ENCODE peak calls at places on chromosomes 5 and 9, in nine cellular contexts. G is neural crest cell; H is CD4-positive, CD25-positive, alpha-beta regulatory T cell; C is HuH-7; K is LNCaP clone FGC; I is naive thymus-derived CD8-positive, alpha-beta T cell; M is fibroblast of lung; Z is T47D; L is breast epithelium. P is an unnamed sample.

GRCh38 chr5:132813599-132814440 is 718 bp downstream of the SOWAHA start:
- DNase-seq in K (no peak), C (peak; percentile 59), M (no peak), I (peak; percentile 34), H (no peak), G (no peak), L (no peak), Z (peak; percentile 64), P (no peak)

GRCh38 chr9:38385896-38386295 is 6.6 kb upstream of the ALDH1B1 start:
- DNase-seq in Z (no peak), K (no peak), C (no peak), G (no peak), L (no peak), H (no peak), M (no peak), I (no peak), P (no peak)

GRCh38 chr9:129109504-129109903 is 1.1 kb downstream of the CRAT start:
- DNase-seq in Z (peak; percentile 64), C (peak; percentile 79), G (no peak), M (peak; percentile 6), H (no peak), L (no peak), I (peak; percentile 30), K (no peak), P (no peak)

GRCh38 chr5:93307557-93307956 is 273.5 kb downstream of the NR2F1-AS1 start:
- DNase-seq in M (peak; percentile 40), G (no peak), C (no peak), H (no peak), K (no peak), Z (no peak), L (no peak), I (no peak), P (no peak)

GRCh38 chr5:34001231-34001935 is 6.5 kb downstream of the AMACR start:
- DNase-seq in Z (peak; percentile 38), M (peak; percentile 45), I (no peak), K (peak; percentile 56), C (peak; percentile 84), G (no peak), L (no peak), H (no peak), P (no peak)

GRCh38 chr9:91795500-91796241 is 154.4 kb downstream of the ROR2 start:
- DNase-seq in K (no peak), L (peak; percentile 45), Z (peak; percentile 52), H (no peak), M (peak; percentile 56), C (no peak), I (no peak), G (no peak), P (no peak)

GRCh38 chr9:37836386-37836785 is 35.8 kb downstream of the DCAF10 start:
- DNase-seq in I (no peak), H (no peak), K (no peak), M (no peak), L (no peak), Z (no peak), G (no peak), C (no peak), P (no peak)

GRCh38 chr9:31733166-31733565 is 651.3 kb upstream of the ACO1 start:
- DNase-seq in M (no peak), H (no peak), L (no peak), I (no peak), Z (no peak), G (no peak), K (no peak), C (no peak), P (no peak)

GRCh38 chr9:2780846-2781245 is 63.0 kb downstream of the PUM3 start:
- DNase-seq in Z (no peak), M (no peak), L (no peak), C (no peak), H (no peak), K (no peak), G (no peak), I (no peak), P (no peak)

GRCh38 chr5:57693488-57694305 is 211.1 kb upstream of the ACTBL2 start:
- DNase-seq in M (peak; percentile 60), Z (no peak), C (no peak), G (no peak), H (no peak), L (no peak), K (no peak), I (no peak), P (no peak)

GRCh38 chr9:29241320-29241719 is 1668.0 kb upstream of the C9orf72 start:
- DNase-seq in I (no peak), C (no peak), H (no peak), M (no peak), G (no peak), K (no peak), L (no peak), Z (no peak), P (no peak)

GRCh38 chr5:88251048-88251711 is 17.5 kb downstream of the TMEM161B start:
- DNase-seq in L (no peak), Z (no peak), I (no peak), K (no peak), H (peak; percentile 6), C (no peak), G (no peak), M (peak; percentile 12), P (no peak)

GRCh38 chr9:113416149-113416726 is 5.7 kb downstream of the C9orf43 start:
- DNase-seq in M (no peak), H (no peak), L (no peak), C (no peak), I (no peak), Z (no peak), G (no peak), K (no peak), P (no peak)

GRCh38 chr5:151739939-151740335 is 18.5 kb downstream of the ATOX1 start:
- DNase-seq in I (no peak), Z (no peak), K (no peak), M (peak; percentile 81), H (no peak), C (no peak), G (no peak), L (no peak), P (no peak)

GRCh38 chr9:125991886-125992529 is 244.8 kb downstream of the PBX3 start:
- DNase-seq in M (no peak), G (no peak), Z (no peak), H (no peak), K (no peak), I (no peak), L (peak; percentile 28), C (no peak), P (no peak)

GRCh38 chr5:131386124-131386523 is 122.3 kb downstream of the CDC42SE2 start:
- DNase-seq in M (no peak), H (no peak), Z (no peak), K (no peak), C (no peak), I (no peak), L (no peak), G (no peak), P (no peak)

GRCh38 chr5:140145223-140145622 is 19.5 kb downstream of the IGIP start:
- DNase-seq in K (no peak), H (no peak), L (no peak), C (no peak), M (no peak), Z (no peak), G (no peak), I (no peak), P (no peak)

GRCh38 chr5:179805070-179805528 is 1.6 kb downstream of the MGAT4B start:
- DNase-seq in G (no peak), Z (no peak), L (no peak), M (no peak), I (no peak), C (no peak), K (no peak), H (no peak), P (no peak)

GRCh38 chr5:37734114-37734513 is 105.7 kb downstream of the GDNF start:
- DNase-seq in L (no peak), G (no peak), K (no peak), H (no peak), I (no peak), C (no peak), M (no peak), Z (no peak), P (no peak)

GRCh38 chr5:139368613-139369012 is 14.5 kb downstream of the SLC23A1 start:
- DNase-seq in M (peak; percentile 47), G (no peak), H (no peak), L (no peak), C (no peak), Z (no peak), K (no peak), I (no peak), P (no peak)

GRCh38 chr9:117860849-117861248 is 156.6 kb downstream of the TLR4 start:
- DNase-seq in M (no peak), I (no peak), Z (no peak), G (no peak), H (no peak), K (no peak), L (no peak), C (no peak), P (no peak)

GRCh38 chr9:77521091-77521490 is 127.0 kb downstream of the GNA14 start:
- DNase-seq in L (no peak), H (no peak), M (no peak), G (no peak), K (no peak), I (no peak), Z (no peak), C (no peak), P (no peak)

GRCh38 chr5:110916373-110917049 is 155.0 kb upstream of the TSLP start:
- DNase-seq in H (no peak), Z (no peak), L (no peak), C (no peak), I (no peak), M (peak; percentile 94), K (no peak), G (no peak), P (no peak)

GRCh38 chr9:68808481-68808880 is 103.4 kb downstream of the PIP5K1B start:
- DNase-seq in Z (no peak), I (no peak), K (no peak), L (no peak), M (no peak), H (no peak), G (no peak), C (no peak), P (no peak)

GRCh38 chr5:150125334-150125733 is 30.3 kb downstream of the PDGFRB start:
- DNase-seq in C (no peak), M (no peak), I (no peak), G (no peak), H (no peak), Z (no peak), K (no peak), L (no peak), P (no peak)

GRCh38 chr9:116088396-116088795 is 65.2 kb upstream of the PAPPA start:
- DNase-seq in C (no peak), H (no peak), G (no peak), I (no peak), Z (no peak), L (no peak), M (peak; percentile 35), K (no peak), P (peak; percentile 58)

GRCh38 chr9:120384925-120385272 is 195.1 kb downstream of the CDK5RAP2 start:
- DNase-seq in H (no peak), I (no peak), Z (no peak), K (no peak), C (no peak), G (no peak), M (no peak), L (no peak), P (peak; percentile 20)

GRCh38 chr5:143434261-143435206 is 31.0 kb upstream of the NR3C1 start:
- DNase-seq in G (no peak), M (no peak), Z (no peak), C (no peak), L (no peak), I (peak; percentile 75), K (peak; percentile 8), H (peak; percentile 25), P (peak; percentile 31)

GRCh38 chr9:87276851-87277251 is 220.8 kb upstream of the DAPK1 start:
- DNase-seq in Z (no peak), C (no peak), H (no peak), G (no peak), L (no peak), I (no peak), M (no peak), K (no peak), P (no peak)

GRCh38 chr9:98610711-98611110 is 98.0 kb downstream of the GABBR2 start:
- DNase-seq in C (no peak), I (no peak), Z (no peak), G (no peak), H (no peak), L (no peak), M (no peak), K (no peak), P (no peak)

GRCh38 chr5:95422842-95423241 is 31.7 kb downstream of the FAM81B start:
- DNase-seq in I (no peak), L (no peak), K (no peak), C (no peak), Z (no peak), H (no peak), M (peak; percentile 69), G (no peak), P (no peak)